ENCODE peak calls at places on chromosome 20, in six cellular contexts. D, U, X, F, I and T are unnamed samples.

GRCh38 chr20:37071481-37071911 is 24.3 kb downstream of the RBL1 start:
- DNase-seq in I (no peak), U (no peak), F (no peak), D (no peak), X (no peak), T (no peak)

GRCh38 chr20:9427977-9428607 is 86.3 kb upstream of the LAMP5 start:
- DNase-seq in D (no peak), F (no peak), U (no peak), X (no peak), I (no peak), T (no peak)

GRCh38 chr20:24692429-24693190 is 223.2 kb downstream of the SYNDIG1 start:
- DNase-seq in X (no peak), D (no peak), U (no peak), F (peak; percentile 1), I (no peak), T (no peak)

GRCh38 chr20:4546786-4547185 is 174.9 kb upstream of the PRND start:
- DNase-seq in F (no peak), D (peak; percentile 65), X (no peak), I (no peak), U (no peak), T (peak; percentile 86)

GRCh38 chr20:25280574-25281535 is 33.0 kb downstream of the PYGB start:
- DNase-seq in U (no peak), X (no peak), F (no peak), D (no peak), I (no peak), T (no peak)

GRCh38 chr20:5919634-5920544 is 30.4 kb downstream of the TRMT6 start:
- DNase-seq in D (no peak), X (no peak), I (no peak), U (no peak), F (no peak), T (no peak)

GRCh38 chr20:20367681-20368413 is at the start of gene INSM1:
- DNase-seq in D (no peak), U (no peak), X (peak; percentile 75), F (peak; percentile 47), I (no peak), T (no peak)

GRCh38 chr20:56400001-56400640 is 7.7 kb downstream of the CSTF1 start:
- DNase-seq in D (peak; percentile 51), U (peak; percentile 76), F (peak; percentile 56), X (peak; percentile 79), I (peak; percentile 48), T (peak; percentile 71)

GRCh38 chr20:46406986-46407670 is 713 bp upstream of the ELMO2 start:
- DNase-seq in X (peak; percentile 28), I (no peak), D (peak; percentile 19), F (peak; percentile 23), U (peak; percentile 47), T (no peak)

GRCh38 chr20:6994452-6994851 is 227.0 kb downstream of the BMP2 start:
- DNase-seq in D (no peak), I (no peak), X (no peak), F (no peak), U (no peak), T (peak; percentile 36)

GRCh38 chr20:46131396-46131795 is 13.3 kb downstream of the CD40 start:
- DNase-seq in X (no peak), F (no peak), D (no peak), I (no peak), U (no peak), T (no peak)

GRCh38 chr20:40197744-40198143 is 491.3 kb downstream of the MAFB start:
- DNase-seq in X (no peak), D (no peak), I (no peak), U (no peak), F (no peak), T (no peak)

GRCh38 chr20:7994809-7995208 is 24.8 kb downstream of the TMX4 start:
- DNase-seq in F (no peak), D (no peak), I (no peak), X (no peak), U (no peak), T (no peak)

GRCh38 chr20:19802492-19803158 is 44.6 kb downstream of the RIN2 start:
- DNase-seq in D (peak; percentile 47), F (no peak), U (peak; percentile 75), X (peak; percentile 58), I (no peak), T (peak; percentile 47)

GRCh38 chr20:53926428-53927028 is 143.9 kb downstream of the BCAS1 start:
- DNase-seq in D (no peak), U (peak; percentile 98), X (no peak), F (no peak), I (no peak), T (peak; percentile 90)

GRCh38 chr20:47681977-47682812 is 103.1 kb downstream of the SULF2 start:
- DNase-seq in D (no peak), I (no peak), X (no peak), F (no peak), U (peak; percentile 81), T (peak; percentile 43)

GRCh38 chr20:57315964-57316480 is 13.6 kb upstream of the SPO11 start:
- DNase-seq in X (no peak), D (no peak), U (no peak), F (no peak), I (no peak), T (no peak)

GRCh38 chr20:38986663-38987062 is 24.5 kb downstream of the DHX35 start:
- DNase-seq in I (no peak), F (no peak), D (no peak), X (no peak), U (no peak), T (no peak)

DNA sequence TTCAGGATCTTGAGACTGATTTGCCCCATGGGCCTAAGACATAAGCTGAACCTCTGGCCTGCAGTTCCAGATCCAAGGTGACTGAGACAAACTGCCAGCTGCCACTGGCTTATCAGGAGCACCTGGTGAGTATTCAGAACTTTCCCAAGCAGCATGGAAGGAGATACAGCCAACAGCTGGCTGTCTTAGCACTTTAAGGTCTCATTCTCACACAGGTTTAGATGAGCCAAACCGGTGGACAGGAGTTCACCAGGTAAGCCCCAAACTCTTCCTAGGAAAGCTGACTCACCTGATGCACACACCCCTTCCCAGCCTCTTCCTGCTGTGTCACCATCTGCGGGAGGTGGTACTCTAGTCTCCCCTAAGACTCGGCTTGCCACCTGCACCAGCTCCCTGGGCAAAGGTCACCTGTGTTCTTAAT is at the start of gene BANF2:
- DNase-seq in U (no peak), F (no peak), X (no peak), I (no peak), D (no peak), T (no peak)
- TF ChIP-seq REST in U (no peak), F (no peak), X (no peak), I (no peak), D (no peak), T (no peak)

GRCh38 chr20:934186-934840 is 18.2 kb upstream of the ANGPT4 start:
- DNase-seq in U (no peak), X (peak; percentile 71), F (no peak), I (no peak), D (no peak), T (no peak)
- TF ChIP-seq REST in U (no peak), X (no peak), F (no peak), I (no peak), D (no peak), T (no peak)

DNA sequence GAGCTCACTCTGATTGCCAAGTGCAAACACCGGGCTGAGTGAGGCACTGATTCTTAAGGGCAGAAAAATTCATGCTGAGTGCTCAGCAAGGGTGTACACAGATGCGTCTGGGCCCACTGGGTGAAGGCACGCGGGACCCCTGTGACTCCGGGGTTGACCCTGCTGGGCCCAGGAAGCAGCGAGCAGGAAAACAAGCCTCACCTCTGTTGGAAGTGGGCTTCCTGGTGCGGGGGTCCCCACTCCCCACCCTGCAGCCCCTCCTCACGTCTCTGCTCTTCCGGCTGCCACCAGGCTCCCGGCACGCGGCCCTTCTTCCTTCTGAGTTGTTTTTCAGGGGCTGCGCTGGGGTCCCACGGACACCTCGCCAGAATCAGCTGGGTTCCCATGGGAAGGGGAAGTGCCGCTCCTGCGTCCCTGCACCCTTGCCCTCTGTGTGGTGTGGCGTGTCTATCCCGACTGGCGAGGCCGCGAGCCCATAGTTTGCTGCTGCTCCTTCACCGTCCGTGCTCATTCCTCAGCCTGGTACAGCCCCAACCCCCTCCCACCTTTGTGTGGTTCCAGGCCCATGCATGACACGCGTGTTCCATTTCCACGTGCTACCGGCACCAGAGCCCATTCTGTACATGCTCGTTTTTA is 80.6 kb upstream of the BHLHE23 start:
- DNase-seq in U (no peak), F (no peak), I (no peak), D (no peak), X (no peak), T (no peak)
- TF ChIP-seq REST in U (no peak), F (no peak), I (no peak), D (no peak), X (no peak), T (no peak)

GRCh38 chr20:271528-271927 is 14.0 kb downstream of the DEFB132 start:
- DNase-seq in U (no peak), I (no peak), F (no peak), D (no peak), X (no peak), T (no peak)
- TF ChIP-seq REST in U (no peak), I (no peak), F (no peak), D (no peak), X (no peak), T (no peak)

DNA sequence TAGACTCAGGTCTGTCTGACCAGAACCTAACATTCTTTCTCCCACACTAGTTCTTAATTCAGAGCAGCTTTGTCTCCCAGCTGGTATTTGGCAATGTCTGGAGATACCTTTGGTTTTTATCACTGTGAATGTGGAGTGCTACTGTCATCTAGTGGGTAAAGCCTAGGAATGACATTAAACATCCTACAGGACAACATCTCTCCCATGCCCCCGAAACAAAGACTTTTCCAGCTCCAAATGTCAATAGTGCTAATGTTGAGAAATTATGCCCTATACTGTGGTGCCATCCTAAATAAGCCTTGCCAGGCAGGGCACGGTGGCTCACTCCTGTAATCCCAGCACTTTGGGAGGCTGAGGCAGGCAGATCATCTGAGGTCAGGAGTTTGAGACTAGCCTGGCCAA is 4.2 kb upstream of the TTPAL start:
- DNase-seq in X (peak; percentile 36), F (peak; percentile 47), I (no peak), D (no peak), U (peak; percentile 86), T (no peak)
- TF ChIP-seq REST in X (no peak), F (no peak), I (no peak), D (no peak), U (no peak), T (no peak)

DNA sequence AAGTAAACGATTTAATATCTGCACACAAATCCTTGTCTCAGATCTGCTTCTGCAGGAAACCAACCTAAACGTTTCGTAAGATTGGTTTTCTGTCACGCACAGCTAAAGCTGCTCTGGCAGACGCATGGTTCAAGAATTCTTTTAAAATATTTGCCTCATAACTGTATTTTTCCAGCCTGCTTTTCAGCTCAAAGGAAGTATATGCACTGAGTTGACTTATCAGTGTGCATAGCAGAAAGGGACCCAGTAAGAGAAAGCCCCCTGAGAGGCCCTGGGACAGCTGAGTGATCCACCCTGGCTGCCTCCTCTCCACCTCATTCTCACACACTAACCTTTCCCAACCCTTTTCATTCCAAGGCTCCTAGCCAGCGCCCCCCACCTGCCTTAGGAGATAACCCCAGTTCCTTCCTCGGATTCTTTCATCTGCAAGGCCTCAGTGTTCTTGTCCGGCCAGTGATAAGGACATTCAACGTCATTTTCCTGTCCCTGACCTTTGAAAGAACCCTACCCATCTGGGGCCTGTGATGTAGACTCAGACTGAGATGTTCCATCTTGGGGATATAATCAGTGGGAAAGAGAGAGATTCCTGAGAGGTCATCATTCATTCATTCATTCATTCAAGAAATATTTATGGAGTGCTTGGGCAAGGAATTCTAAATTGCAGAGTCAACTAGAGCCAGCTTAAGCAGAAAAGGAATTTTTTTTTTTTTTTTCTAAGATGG is 22.4 kb upstream of the SLC9A8 start:
- DNase-seq in D (no peak), X (peak; percentile 60), I (peak; percentile 88), F (no peak), U (peak; percentile 49), T (no peak)
- TF ChIP-seq REST in D (no peak), X (no peak), I (no peak), F (no peak), U (no peak), T (no peak)